ENCODE peak calls at places on chromosomes 6 and 20, in four cellular contexts. One of them, this sample, is unnamed.

GRCh38 chr6:16723833-16724232 is 37.4 kb downstream of the ATXN1 start:
- DNase-seq in EL: peak
- DNase-seq in NCI-H774: no peak
- DNase-seq in AG10803: peak
- DNase-seq in this sample: peak

GRCh38 chr20:25313608-25314007 is 65.7 kb downstream of the PYGB start:
- DNase-seq in EL: no peak
- DNase-seq in NCI-H774: no peak
- DNase-seq in AG10803: no peak
- DNase-seq in this sample: no peak

GRCh38 chr20:18154342-18154741 is 16.7 kb downstream of the KAT14 start:
- DNase-seq in EL: no peak
- DNase-seq in NCI-H774: no peak
- DNase-seq in AG10803: no peak
- DNase-seq in this sample: no peak

GRCh38 chr20:38395165-38395564 is 40.0 kb downstream of the SNHG17 start:
- DNase-seq in EL: peak
- DNase-seq in NCI-H774: no peak
- DNase-seq in AG10803: peak
- DNase-seq in this sample: peak

GRCh38 chr20:62646851-62647520 is 4.7 kb downstream of the SLCO4A1 start:
- DNase-seq in EL: no peak
- DNase-seq in NCI-H774: no peak
- DNase-seq in AG10803: no peak
- DNase-seq in this sample: no peak

GRCh38 chr6:168640738-168641137 is 199.8 kb downstream of the SMOC2 start:
- DNase-seq in EL: no peak
- DNase-seq in NCI-H774: no peak
- DNase-seq in AG10803: peak
- DNase-seq in this sample: no peak

GRCh38 chr6:29705389-29706231 is 17.6 kb upstream of the HLA-F start:
- DNase-seq in EL: peak
- DNase-seq in NCI-H774: no peak
- DNase-seq in AG10803: peak
- DNase-seq in this sample: peak

GRCh38 chr6:9431945-9432344 is 982.9 kb downstream of the TFAP2A start:
- DNase-seq in EL: no peak
- DNase-seq in NCI-H774: no peak
- DNase-seq in AG10803: no peak
- DNase-seq in this sample: no peak

GRCh38 chr6:1286972-1287600 is 24.8 kb upstream of the FOXQ1 start:
- DNase-seq in EL: peak
- DNase-seq in NCI-H774: no peak
- DNase-seq in AG10803: peak
- DNase-seq in this sample: peak

GRCh38 chr20:19288636-19289035 is 76.2 kb downstream of the SLC24A3 start:
- DNase-seq in EL: no peak
- DNase-seq in NCI-H774: no peak
- DNase-seq in AG10803: no peak
- DNase-seq in this sample: no peak

GRCh38 chr6:107460074-107460631 is 789 bp upstream of the PDSS2 start:
- DNase-seq in EL: no peak
- DNase-seq in NCI-H774: no peak
- DNase-seq in AG10803: no peak
- DNase-seq in this sample: no peak

GRCh38 chr6:3005874-3006273 is 6.2 kb downstream of the NQO2 start:
- DNase-seq in EL: no peak
- DNase-seq in NCI-H774: no peak
- DNase-seq in AG10803: no peak
- DNase-seq in this sample: no peak

GRCh38 chr6:19180348-19181073 is 656.7 kb upstream of the ID4 start:
- DNase-seq in EL: no peak
- DNase-seq in NCI-H774: no peak
- DNase-seq in AG10803: peak
- DNase-seq in this sample: peak